ENCODE peak calls at places on chromosomes 16 and 17, in ten cellular contexts. One of them, this sample, is unnamed.

GRCh38 chr17:74442670-74443515 is 11.0 kb downstream of the GPRC5C start:
- DNase-seq in cardiac muscle cell: peak
- DNase-seq in H9: peak
- DNase-seq in pancreas: peak
- DNase-seq in ovary: peak
- DNase-seq in heart left ventricle: peak
- DNase-seq in colonic mucosa: peak
- DNase-seq in fibroblast of lung: no peak
- DNase-seq in brain microvascular endothelial cell: no peak
- DNase-seq in WERI-Rb-1: no peak
- DNase-seq in this sample: no peak

GRCh38 chr17:75241996-75242460 is 19.4 kb downstream of the GGA3 start:
- DNase-seq in pancreas: no peak
- DNase-seq in fibroblast of lung: peak
- DNase-seq in brain microvascular endothelial cell: no peak
- DNase-seq in ovary: no peak
- DNase-seq in WERI-Rb-1: no peak
- DNase-seq in heart left ventricle: no peak
- DNase-seq in H9: no peak
- DNase-seq in cardiac muscle cell: no peak
- DNase-seq in colonic mucosa: no peak
- DNase-seq in this sample: no peak

GRCh38 chr17:77905266-77905665 is 53.2 kb upstream of the TNRC6C start:
- DNase-seq in brain microvascular endothelial cell: no peak
- DNase-seq in pancreas: no peak
- DNase-seq in colonic mucosa: no peak
- DNase-seq in fibroblast of lung: no peak
- DNase-seq in WERI-Rb-1: no peak
- DNase-seq in H9: peak
- DNase-seq in cardiac muscle cell: no peak
- DNase-seq in ovary: no peak
- DNase-seq in heart left ventricle: no peak
- DNase-seq in this sample: no peak

GRCh38 chr17:9898812-9899211 is 6.3 kb downstream of the RCVRN start:
- DNase-seq in pancreas: no peak
- DNase-seq in ovary: no peak
- DNase-seq in brain microvascular endothelial cell: no peak
- DNase-seq in H9: no peak
- DNase-seq in fibroblast of lung: no peak
- DNase-seq in heart left ventricle: no peak
- DNase-seq in colonic mucosa: no peak
- DNase-seq in cardiac muscle cell: no peak
- DNase-seq in WERI-Rb-1: no peak
- DNase-seq in this sample: no peak

GRCh38 chr16:53154513-53154912 is 99.7 kb downstream of the CHD9 start:
- DNase-seq in cardiac muscle cell: peak
- DNase-seq in heart left ventricle: no peak
- DNase-seq in H9: no peak
- DNase-seq in ovary: no peak
- DNase-seq in colonic mucosa: no peak
- DNase-seq in WERI-Rb-1: peak
- DNase-seq in fibroblast of lung: no peak
- DNase-seq in pancreas: no peak
- DNase-seq in brain microvascular endothelial cell: peak
- DNase-seq in this sample: no peak

GRCh38 chr17:37787055-37787720 is 42.3 kb upstream of the HNF1B start:
- DNase-seq in pancreas: peak
- DNase-seq in brain microvascular endothelial cell: no peak
- DNase-seq in WERI-Rb-1: no peak
- DNase-seq in colonic mucosa: peak
- DNase-seq in H9: no peak
- DNase-seq in fibroblast of lung: peak
- DNase-seq in cardiac muscle cell: no peak
- DNase-seq in ovary: no peak
- DNase-seq in heart left ventricle: peak
- DNase-seq in this sample: no peak

GRCh38 chr16:89931305-89931896 is 8.3 kb downstream of the TUBB3 start:
- DNase-seq in WERI-Rb-1: no peak
- DNase-seq in colonic mucosa: no peak
- DNase-seq in fibroblast of lung: no peak
- DNase-seq in ovary: no peak
- DNase-seq in pancreas: no peak
- DNase-seq in brain microvascular endothelial cell: no peak
- DNase-seq in H9: no peak
- DNase-seq in heart left ventricle: no peak
- DNase-seq in cardiac muscle cell: no peak
- DNase-seq in this sample: no peak

GRCh38 chr17:72077326-72077960 is 43.4 kb upstream of the SOX9 start:
- DNase-seq in cardiac muscle cell: no peak
- DNase-seq in heart left ventricle: no peak
- DNase-seq in WERI-Rb-1: no peak
- DNase-seq in colonic mucosa: no peak
- DNase-seq in pancreas: no peak
- DNase-seq in ovary: no peak
- DNase-seq in H9: no peak
- DNase-seq in fibroblast of lung: no peak
- DNase-seq in brain microvascular endothelial cell: no peak
- DNase-seq in this sample: no peak

GRCh38 chr17:28623696-28624095 is 9.7 kb upstream of the RSKR start:
- DNase-seq in pancreas: no peak
- DNase-seq in fibroblast of lung: no peak
- DNase-seq in colonic mucosa: no peak
- DNase-seq in brain microvascular endothelial cell: no peak
- DNase-seq in H9: no peak
- DNase-seq in heart left ventricle: peak
- DNase-seq in cardiac muscle cell: no peak
- DNase-seq in ovary: no peak
- DNase-seq in WERI-Rb-1: no peak
- DNase-seq in this sample: no peak

GRCh38 chr17:6455321-6455705 is 11.1 kb downstream of the PIMREG start:
- DNase-seq in H9: peak
- DNase-seq in WERI-Rb-1: no peak
- DNase-seq in fibroblast of lung: peak
- DNase-seq in pancreas: peak
- DNase-seq in colonic mucosa: peak
- DNase-seq in heart left ventricle: peak
- DNase-seq in ovary: no peak
- DNase-seq in cardiac muscle cell: peak
- DNase-seq in brain microvascular endothelial cell: no peak
- DNase-seq in this sample: no peak

GRCh38 chr17:3318336-3318735 is 20.2 kb upstream of the OR3A1 start:
- DNase-seq in WERI-Rb-1: no peak
- DNase-seq in colonic mucosa: no peak
- DNase-seq in heart left ventricle: no peak
- DNase-seq in cardiac muscle cell: no peak
- DNase-seq in ovary: no peak
- DNase-seq in brain microvascular endothelial cell: no peak
- DNase-seq in pancreas: no peak
- DNase-seq in H9: no peak
- DNase-seq in fibroblast of lung: no peak
- DNase-seq in this sample: no peak

GRCh38 chr16:330746-331145 is 21.8 kb downstream of the AXIN1 start:
- DNase-seq in pancreas: no peak
- DNase-seq in ovary: no peak
- DNase-seq in H9: no peak
- DNase-seq in brain microvascular endothelial cell: no peak
- DNase-seq in cardiac muscle cell: no peak
- DNase-seq in fibroblast of lung: no peak
- DNase-seq in WERI-Rb-1: no peak
- DNase-seq in colonic mucosa: no peak
- DNase-seq in heart left ventricle: no peak
- DNase-seq in this sample: no peak

GRCh38 chr16:3824121-3824795 is 56.3 kb downstream of the CREBBP start:
- DNase-seq in cardiac muscle cell: no peak
- DNase-seq in pancreas: no peak
- DNase-seq in fibroblast of lung: no peak
- DNase-seq in ovary: no peak
- DNase-seq in H9: no peak
- DNase-seq in WERI-Rb-1: no peak
- DNase-seq in colonic mucosa: no peak
- DNase-seq in heart left ventricle: no peak
- DNase-seq in brain microvascular endothelial cell: no peak
- DNase-seq in this sample: no peak

GRCh38 chr17:79518330-79519151 is 92.3 kb downstream of the RBFOX3 start:
- DNase-seq in WERI-Rb-1: peak
- DNase-seq in H9: no peak
- DNase-seq in ovary: no peak
- DNase-seq in pancreas: no peak
- DNase-seq in cardiac muscle cell: no peak
- DNase-seq in colonic mucosa: no peak
- DNase-seq in brain microvascular endothelial cell: no peak
- DNase-seq in heart left ventricle: no peak
- DNase-seq in fibroblast of lung: no peak
- DNase-seq in this sample: no peak

GRCh38 chr17:40937384-40937819 is at the start of gene KRT23:
- DNase-seq in cardiac muscle cell: no peak
- DNase-seq in H9: peak
- DNase-seq in ovary: no peak
- DNase-seq in brain microvascular endothelial cell: no peak
- DNase-seq in pancreas: peak
- DNase-seq in fibroblast of lung: peak
- DNase-seq in heart left ventricle: no peak
- DNase-seq in WERI-Rb-1: no peak
- DNase-seq in colonic mucosa: no peak
- DNase-seq in this sample: no peak
- H3K27ac ChIP-seq in cardiac muscle cell: no peak
- H3K27ac ChIP-seq in H9: no peak
- H3K27ac ChIP-seq in ovary: no peak
- H3K27ac ChIP-seq in brain microvascular endothelial cell: no peak
- H3K27ac ChIP-seq in pancreas: peak
- H3K27ac ChIP-seq in fibroblast of lung: no peak
- H3K27ac ChIP-seq in heart left ventricle: no peak
- H3K27ac ChIP-seq in WERI-Rb-1: no peak
- H3K27ac ChIP-seq in colonic mucosa: no peak
- H3K27ac ChIP-seq in this sample: no peak

DNA sequence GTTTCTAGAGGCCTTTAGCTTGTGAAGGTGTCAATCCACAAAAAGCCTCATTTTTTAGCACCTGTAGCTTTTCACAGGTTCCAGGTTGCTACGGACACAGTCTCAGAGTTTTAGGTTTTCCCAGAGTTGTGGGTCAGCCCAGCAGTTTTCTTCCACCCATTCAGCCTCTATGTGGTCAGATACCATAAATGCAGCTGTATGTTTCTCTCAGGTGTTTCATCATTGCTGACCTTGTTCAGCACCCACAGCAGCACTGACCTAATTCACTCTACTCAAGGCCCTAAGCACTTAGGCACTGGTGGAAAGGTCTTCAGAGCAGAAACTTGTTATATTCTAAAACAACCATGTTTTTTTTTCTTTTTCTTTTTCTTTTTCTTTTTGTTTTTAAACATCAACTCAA is 15.0 kb upstream of the SPACA3 start:
- DNase-seq in WERI-Rb-1: no peak
- DNase-seq in colonic mucosa: no peak
- DNase-seq in brain microvascular endothelial cell: no peak
- DNase-seq in pancreas: no peak
- DNase-seq in ovary: no peak
- DNase-seq in heart left ventricle: no peak
- DNase-seq in fibroblast of lung: no peak
- DNase-seq in cardiac muscle cell: no peak
- DNase-seq in H9: no peak
- DNase-seq in this sample: no peak
- TF ChIP-seq CTCF in WERI-Rb-1: no peak
- TF ChIP-seq CTCF in colonic mucosa: no peak
- TF ChIP-seq CTCF in brain microvascular endothelial cell: no peak
- TF ChIP-seq CTCF in pancreas: no peak
- TF ChIP-seq CTCF in ovary: no peak
- TF ChIP-seq CTCF in heart left ventricle: no peak
- TF ChIP-seq CTCF in fibroblast of lung: no peak
- TF ChIP-seq CTCF in cardiac muscle cell: no peak
- TF ChIP-seq CTCF in H9: no peak
- TF ChIP-seq CTCF in this sample: no peak

GRCh38 chr16:70800798-70801480 is at the start of gene VAC14:
- DNase-seq in fibroblast of lung: peak
- DNase-seq in ovary: peak
- DNase-seq in heart left ventricle: peak
- DNase-seq in brain microvascular endothelial cell: peak
- DNase-seq in pancreas: peak
- DNase-seq in colonic mucosa: peak
- DNase-seq in H9: peak
- DNase-seq in cardiac muscle cell: peak
- DNase-seq in WERI-Rb-1: peak
- DNase-seq in this sample: peak

GRCh38 chr16:70804153-70804728 is 3.3 kb upstream of the VAC14 start:
- DNase-seq in fibroblast of lung: peak
- DNase-seq in cardiac muscle cell: no peak
- DNase-seq in ovary: no peak
- DNase-seq in brain microvascular endothelial cell: peak
- DNase-seq in H9: no peak
- DNase-seq in WERI-Rb-1: no peak
- DNase-seq in heart left ventricle: no peak
- DNase-seq in colonic mucosa: no peak
- DNase-seq in pancreas: no peak
- DNase-seq in this sample: peak

GRCh38 chr16:70803354-70803753 is 2.4 kb upstream of the VAC14 start:
- DNase-seq in colonic mucosa: no peak
- DNase-seq in WERI-Rb-1: no peak
- DNase-seq in cardiac muscle cell: no peak
- DNase-seq in pancreas: no peak
- DNase-seq in H9: no peak
- DNase-seq in brain microvascular endothelial cell: no peak
- DNase-seq in heart left ventricle: no peak
- DNase-seq in fibroblast of lung: no peak
- DNase-seq in ovary: no peak
- DNase-seq in this sample: no peak

GRCh38 chr16:70801611-70802010 is 653 bp upstream of the VAC14 start:
- DNase-seq in WERI-Rb-1: no peak
- DNase-seq in colonic mucosa: no peak
- DNase-seq in fibroblast of lung: no peak
- DNase-seq in H9: peak
- DNase-seq in brain microvascular endothelial cell: no peak
- DNase-seq in heart left ventricle: no peak
- DNase-seq in ovary: no peak
- DNase-seq in cardiac muscle cell: no peak
- DNase-seq in pancreas: no peak
- DNase-seq in this sample: no peak

GRCh38 chr16:70800306-70800705 is 652 bp downstream of the VAC14 start:
- DNase-seq in brain microvascular endothelial cell: no peak
- DNase-seq in colonic mucosa: no peak
- DNase-seq in heart left ventricle: no peak
- DNase-seq in WERI-Rb-1: no peak
- DNase-seq in fibroblast of lung: no peak
- DNase-seq in pancreas: no peak
- DNase-seq in ovary: no peak
- DNase-seq in H9: no peak
- DNase-seq in cardiac muscle cell: no peak
- DNase-seq in this sample: no peak
- H3K27ac ChIP-seq in brain microvascular endothelial cell: peak
- H3K27ac ChIP-seq in colonic mucosa: no peak
- H3K27ac ChIP-seq in heart left ventricle: no peak
- H3K27ac ChIP-seq in WERI-Rb-1: peak
- H3K27ac ChIP-seq in fibroblast of lung: peak
- H3K27ac ChIP-seq in pancreas: peak
- H3K27ac ChIP-seq in ovary: no peak
- H3K27ac ChIP-seq in H9: no peak
- H3K27ac ChIP-seq in cardiac muscle cell: peak
- H3K27ac ChIP-seq in this sample: no peak

GRCh38 chr16:7449808-7450207 is 117.2 kb downstream of the RBFOX1 start:
- DNase-seq in fibroblast of lung: no peak
- DNase-seq in H9: no peak
- DNase-seq in pancreas: no peak
- DNase-seq in brain microvascular endothelial cell: no peak
- DNase-seq in heart left ventricle: no peak
- DNase-seq in cardiac muscle cell: no peak
- DNase-seq in colonic mucosa: no peak
- DNase-seq in ovary: no peak
- DNase-seq in WERI-Rb-1: no peak
- DNase-seq in this sample: no peak
- TF ChIP-seq CTCF in fibroblast of lung: no peak
- TF ChIP-seq CTCF in H9: no peak
- TF ChIP-seq CTCF in pancreas: no peak
- TF ChIP-seq CTCF in brain microvascular endothelial cell: no peak
- TF ChIP-seq CTCF in heart left ventricle: no peak
- TF ChIP-seq CTCF in cardiac muscle cell: no peak
- TF ChIP-seq CTCF in colonic mucosa: no peak
- TF ChIP-seq CTCF in ovary: no peak
- TF ChIP-seq CTCF in WERI-Rb-1: no peak
- TF ChIP-seq CTCF in this sample: no peak

This sample was measured in AG04450.